ENCODE peak calls at places on chromosomes 11 and 22, in ten cellular contexts. S, Z, K, I, F, A, R, E, G and T are unnamed samples.

GRCh38 chr11:45833761-45834160 is 13.5 kb upstream of the CRY2 start:
- DNase-seq in S (no peak), Z (no peak), K (no peak), I (no peak), F (no peak), A (no peak), R (no peak), E (no peak), G (no peak), T (no peak)

GRCh38 chr11:2096001-2096918 is 42.9 kb downstream of the IGF2 start:
- DNase-seq in S (no peak), Z (no peak), K (no peak), I (no peak), F (no peak), A (peak), R (no peak), E (no peak), G (no peak), T (no peak)

GRCh38 chr11:110377451-110377850 is 52.3 kb upstream of the FDX1 start:
- DNase-seq in S (no peak), Z (no peak), K (no peak), I (no peak), F (no peak), A (no peak), R (no peak), E (no peak), G (no peak), T (no peak)

GRCh38 chr22:20019661-20020532 is 1.0 kb upstream of the TANGO2 start:
- DNase-seq in S (no peak), Z (no peak), K (no peak), I (no peak), F (no peak), A (no peak), R (no peak), E (no peak), G (no peak), T (no peak)

GRCh38 chr11:111983187-111983986 is 41.8 kb upstream of the DLAT start:
- DNase-seq in S (no peak), Z (peak), K (no peak), I (peak), F (no peak), A (peak), R (peak), E (no peak), G (peak), T (no peak)

GRCh38 chr22:19779685-19780268 is 19.2 kb downstream of the TBX1 start:
- DNase-seq in S (no peak), Z (no peak), K (no peak), I (peak), F (no peak), A (no peak), R (peak), E (no peak), G (no peak), T (no peak)

GRCh38 chr11:96964661-96965060 is 574.8 kb downstream of the JRKL start:
- DNase-seq in S (no peak), Z (no peak), K (no peak), I (no peak), F (peak), A (peak), R (no peak), E (no peak), G (no peak), T (no peak)

GRCh38 chr22:45671783-45672563 is at the start of gene ATXN10:
- DNase-seq in S (no peak), Z (peak), K (peak), I (peak), F (peak), A (peak), R (peak), E (peak), G (peak), T (peak)

GRCh38 chr11:90134420-90135003 is at the start of gene NAALAD2:
- DNase-seq in S (no peak), Z (no peak), K (no peak), I (peak), F (peak), A (peak), R (peak), E (no peak), G (peak), T (no peak)

GRCh38 chr11:127451852-127452251 is 451.3 kb upstream of the KIRREL3 start:
- DNase-seq in S (peak), Z (no peak), K (peak), I (no peak), F (no peak), A (no peak), R (no peak), E (no peak), G (no peak), T (no peak)

GRCh38 chr11:74937696-74938475 is 11.0 kb downstream of the XRRA1 start:
- DNase-seq in S (no peak), Z (no peak), K (no peak), I (no peak), F (peak), A (peak), R (no peak), E (no peak), G (no peak), T (no peak)

GRCh38 chr22:41757507-41757906 is 43.0 kb upstream of the CCDC134 start:
- DNase-seq in S (no peak), Z (no peak), K (no peak), I (no peak), F (peak), A (no peak), R (no peak), E (no peak), G (no peak), T (no peak)

GRCh38 chr11:122113836-122114235 is 2.2 kb downstream of the BLID start:
- DNase-seq in S (no peak), Z (no peak), K (no peak), I (no peak), F (no peak), A (no peak), R (peak), E (no peak), G (no peak), T (no peak)